ENCODE peak calls at places on chromosomes 3 and 15, in four cellular contexts. X, V, R and Q are unnamed samples.

GRCh38 chr15:67083135-67083766 is 17.8 kb downstream of the SMAD3 start:
- DNase-seq in X (no peak), V (peak; percentile 42), R (no peak), Q (no peak)

GRCh38 chr3:63193647-63194046 is 84.5 kb upstream of the SYNPR start:
- DNase-seq in X (no peak), V (peak; percentile 27), R (no peak), Q (peak; percentile 51)

GRCh38 chr15:39783244-39783820 is 691 bp upstream of the FSIP1 start:
- DNase-seq in X (no peak), V (no peak), R (no peak), Q (no peak)

GRCh38 chr15:25763954-25764353 is 99.2 kb downstream of the ATP10A start:
- DNase-seq in X (no peak), V (no peak), R (no peak), Q (no peak)

GRCh38 chr3:194573680-194574437 is 59.4 kb downstream of the TMEM44 start:
- DNase-seq in X (peak; percentile 32), V (peak; percentile 82), R (peak; percentile 52), Q (peak; percentile 55)

GRCh38 chr3:23739536-23739935 is 66.2 kb upstream of the UBE2E1 start:
- DNase-seq in X (no peak), V (peak; percentile 76), R (no peak), Q (peak; percentile 77)

GRCh38 chr3:5082658-5083030 is 39.4 kb upstream of the ARL8B start:
- DNase-seq in X (no peak), V (no peak), R (no peak), Q (no peak)

GRCh38 chr3:197137741-197138140 is 108.1 kb upstream of the MELTF start:
- DNase-seq in X (no peak), V (no peak), R (no peak), Q (no peak)

GRCh38 chr3:58047806-58048205 is 39.6 kb downstream of the FLNB start:
- DNase-seq in X (no peak), V (peak; percentile 67), R (no peak), Q (peak; percentile 97)

GRCh38 chr15:28919201-28919627 is 33.4 kb downstream of the APBA2 start:
- DNase-seq in X (peak; percentile 18), V (no peak), R (no peak), Q (no peak)

GRCh38 chr3:35635931-35636683 is 3.2 kb upstream of the ARPP21 start:
- DNase-seq in X (no peak), V (no peak), R (no peak), Q (no peak)

GRCh38 chr15:40050788-40051615 is 12.0 kb upstream of the SRP14 start:
- DNase-seq in X (no peak), V (peak; percentile 52), R (peak; percentile 11), Q (no peak)

GRCh38 chr15:77819271-77819806 is 186.6 kb upstream of the LINGO1 start:
- DNase-seq in X (no peak), V (no peak), R (no peak), Q (no peak)

GRCh38 chr15:77075528-77075927 is 4.6 kb upstream of the TSPAN3 start:
- DNase-seq in X (no peak), V (no peak), R (no peak), Q (no peak)

GRCh38 chr15:69704229-69704628 is 251.6 kb downstream of the RPLP1 start:
- DNase-seq in X (no peak), V (no peak), R (no peak), Q (no peak)

GRCh38 chr15:67880651-67881182 is 40.9 kb upstream of the RNU6-1 start:
- DNase-seq in X (no peak), V (peak; percentile 32), R (peak; percentile 27), Q (no peak)

GRCh38 chr15:39788800-39789565 is 6.3 kb upstream of the FSIP1 start:
- DNase-seq in X (no peak), V (no peak), R (no peak), Q (peak; percentile 76)

GRCh38 chr15:56737791-56738190 is 4.5 kb upstream of the ZNF280D start:
- DNase-seq in X (no peak), V (no peak), R (no peak), Q (no peak)

GRCh38 chr3:42500909-42501308 is 1.5 kb upstream of the VIPR1 start:
- DNase-seq in X (no peak), V (no peak), R (no peak), Q (no peak)

GRCh38 chr3:134291300-134292254 is 40.9 kb upstream of the RYK start:
- DNase-seq in X (no peak), V (peak; percentile 92), R (peak; percentile 80), Q (peak; percentile 60)

GRCh38 chr15:101188517-101189340 is 63.1 kb downstream of the CHSY1 start:
- DNase-seq in X (no peak), V (peak; percentile 88), R (no peak), Q (peak; percentile 76)

GRCh38 chr3:58137306-58137705 is 73.5 kb downstream of the DNASE1L3 start:
- DNase-seq in X (no peak), V (no peak), R (no peak), Q (no peak)

GRCh38 chr3:188747487-188747886 is 424.3 kb upstream of the TPRG1 start:
- DNase-seq in X (no peak), V (no peak), R (no peak), Q (no peak)

GRCh38 chr3:194130211-194130610 is 5.7 kb upstream of the HES1 start:
- DNase-seq in X (no peak), V (no peak), R (no peak), Q (no peak)

GRCh38 chr3:130516645-130517512 is at the start of gene COL6A6:
- DNase-seq in X (no peak), V (peak; percentile 8), R (no peak), Q (no peak)